ENCODE peak calls at places on chromosomes 4 and X, in seven cellular contexts. O, D, Y, U, A, P and B are unnamed samples.
A peak's percentile ranks its signal among the peaks of the same experiment; 100 is the strongest.

GRCh38 chrX:107673933-107674479 is 45.7 kb downstream of the PRPS1 start:
- DNase-seq in A (peak; percentile 76), Y (peak; percentile 97), P (no peak), D (peak; percentile 93), U (no peak), O (peak; percentile 77), B (peak; percentile 84)

GRCh38 chrX:135625995-135626394 is 87.4 kb upstream of the CT45A1 start:
- DNase-seq in Y (peak; percentile 20), A (no peak), D (no peak), U (no peak), O (no peak), P (no peak), B (no peak)

GRCh38 chr4:8860892-8861575 is 10.6 kb downstream of the HMX1 start:
- DNase-seq in A (no peak), Y (no peak), U (no peak), P (no peak), D (no peak), O (no peak), B (no peak)

GRCh38 chr4:72909461-72909860 is 160.1 kb downstream of the COX18 start:
- DNase-seq in U (no peak), A (no peak), O (no peak), Y (peak; percentile 46), D (no peak), P (no peak), B (peak; percentile 3)

GRCh38 chr4:134999169-134999568 is 797.6 kb upstream of the PABPC4L start:
- DNase-seq in U (no peak), D (no peak), A (no peak), P (no peak), O (no peak), Y (no peak), B (no peak)

GRCh38 chr4:8472689-8473197 is 32.2 kb downstream of the TRMT44 start:
- DNase-seq in O (peak; percentile 69), Y (peak; percentile 100), P (no peak), A (no peak), U (peak; percentile 91), D (peak; percentile 99), B (no peak)

GRCh38 chr4:87975466-87975865 is at the start of gene SPP1:
- DNase-seq in Y (peak; percentile 43), A (peak; percentile 16), D (peak; percentile 18), U (no peak), P (peak; percentile 32), O (no peak), B (peak; percentile 47)

GRCh38 chrX:116204947-116205346 is 34.4 kb downstream of the AGTR2 start:
- DNase-seq in Y (peak; percentile 31), A (no peak), D (peak; percentile 4), U (no peak), O (no peak), P (no peak), B (peak; percentile 0)

GRCh38 chrX:97931586-97931985 is 1047.9 kb downstream of the RPA4 start:
- DNase-seq in O (no peak), A (no peak), Y (no peak), D (no peak), P (no peak), U (no peak), B (no peak)

GRCh38 chr4:27692868-27693634 is 832.4 kb downstream of the STIM2 start:
- DNase-seq in O (no peak), Y (no peak), P (no peak), U (no peak), A (no peak), D (no peak), B (no peak)

GRCh38 chr4:126603851-126604250 is 1028.9 kb upstream of the INTU start:
- DNase-seq in O (no peak), P (no peak), A (no peak), D (no peak), U (no peak), Y (no peak), B (no peak)

GRCh38 chr4:174764105-174764729 is 64.8 kb downstream of the GLRA3 start:
- DNase-seq in Y (peak; percentile 81), U (peak; percentile 18), D (no peak), O (no peak), P (no peak), A (peak; percentile 26), B (peak; percentile 79)

GRCh38 chr4:2932561-2932950 is 30.6 kb downstream of the NOP14 start:
- DNase-seq in D (no peak), A (no peak), U (no peak), O (no peak), P (no peak), Y (no peak), B (no peak)

GRCh38 chr4:75916091-75916661 is 13.9 kb upstream of the PPEF2 start:
- DNase-seq in O (no peak), D (peak; percentile 35), U (peak; percentile 31), P (peak; percentile 40), Y (peak; percentile 78), A (peak; percentile 66), B (peak; percentile 50)

GRCh38 chr4:78864405-78865024 is 74.7 kb downstream of the PAQR3 start:
- DNase-seq in A (peak; percentile 39), Y (peak; percentile 93), O (no peak), P (no peak), U (peak; percentile 62), D (peak; percentile 71), B (peak; percentile 86)

GRCh38 chrX:53288173-53288572 is 6.8 kb upstream of the IQSEC2 start:
- DNase-seq in A (no peak), Y (no peak), P (peak; percentile 42), D (peak; percentile 6), U (no peak), O (peak; percentile 36), B (no peak)

GRCh38 chrX:26032141-26032917 is 105.8 kb upstream of the MAGEB18 start:
- DNase-seq in Y (peak; percentile 5), U (no peak), A (no peak), P (no peak), O (no peak), D (no peak), B (no peak)

GRCh38 chrX:132483523-132483922 is 5.3 kb downstream of the MBNL3 start:
- DNase-seq in O (no peak), D (no peak), A (no peak), U (no peak), Y (no peak), P (no peak), B (no peak)

GRCh38 chrX:2679534-2680485 is 11.3 kb upstream of the CD99 start:
- DNase-seq in D (no peak), U (no peak), Y (peak; percentile 94), P (no peak), A (no peak), O (no peak), B (no peak)

GRCh38 chr4:177374966-177375365 is 65.3 kb downstream of the NEIL3 start:
- DNase-seq in A (no peak), D (no peak), U (no peak), P (no peak), Y (no peak), O (no peak), B (no peak)

GRCh38 chr4:177380730-177381287 is 61.4 kb downstream of the AGA start:
- DNase-seq in O (no peak), P (no peak), U (no peak), D (no peak), A (no peak), Y (no peak), B (peak; percentile 9)

GRCh38 chr4:177371452-177371851 is 61.8 kb downstream of the NEIL3 start:
- DNase-seq in O (no peak), A (no peak), U (no peak), D (no peak), P (no peak), Y (no peak), B (no peak)

GRCh38 chr4:177375372-177375771 is 65.7 kb downstream of the NEIL3 start:
- DNase-seq in A (no peak), U (no peak), D (no peak), Y (no peak), O (no peak), P (no peak), B (no peak)

GRCh38 chr4:177375971-177376370 is 66.3 kb downstream of the AGA start:
- DNase-seq in Y (no peak), U (no peak), A (no peak), O (no peak), P (no peak), D (no peak), B (no peak)
- TF ChIP-seq CTCF in Y (no peak), U (no peak), A (no peak), O (no peak), P (no peak), D (peak; percentile 6), B (no peak)

DNA sequence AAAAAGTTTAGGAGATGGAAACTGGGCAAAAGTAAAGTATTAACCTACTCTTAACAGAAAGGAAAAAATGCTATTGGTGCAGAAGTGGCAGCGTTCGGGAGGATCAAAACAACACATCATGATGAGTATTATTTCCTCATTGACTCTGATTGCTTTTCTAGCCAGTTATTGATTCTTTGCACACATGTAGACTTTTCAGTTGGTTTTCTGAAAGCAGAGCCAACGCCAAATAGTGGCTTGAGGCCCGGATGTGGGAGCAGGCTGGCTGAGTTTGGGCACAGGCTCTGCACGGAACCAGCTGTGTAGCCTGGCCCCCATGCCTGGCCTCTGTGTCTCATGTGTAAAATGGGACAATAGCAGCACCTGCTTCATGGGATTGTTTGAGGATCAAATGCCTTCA is 21.8 kb downstream of the STOX2 start:
- DNase-seq in Y (no peak), D (no peak), O (no peak), P (no peak), U (no peak), A (no peak), B (no peak)
- TF ChIP-seq CTCF in Y (no peak), D (no peak), O (no peak), P (no peak), U (no peak), A (no peak), B (no peak)

GRCh38 chrX:55008571-55009358 is 8.6 kb downstream of the APEX2 start:
- DNase-seq in Y (no peak), U (no peak), D (no peak), A (peak; percentile 26), P (no peak), O (no peak), B (no peak)

GRCh38 chrX:55007633-55008032 is 7.5 kb downstream of the APEX2 start:
- DNase-seq in A (no peak), P (no peak), Y (peak; percentile 52), U (no peak), O (peak; percentile 51), D (peak; percentile 59), B (no peak)

GRCh38 chrX:55014897-55015299 is 14.7 kb downstream of the APEX2 start:
- DNase-seq in D (no peak), P (no peak), O (no peak), A (no peak), U (no peak), Y (no peak), B (no peak)

GRCh38 chrX:55006827-55007621 is 6.9 kb downstream of the APEX2 start:
- DNase-seq in A (no peak), O (no peak), U (no peak), D (no peak), P (no peak), Y (no peak), B (no peak)

GRCh38 chrX:55011294-55011693 is 11.1 kb downstream of the APEX2 start:
- DNase-seq in P (no peak), O (no peak), U (no peak), D (no peak), Y (peak; percentile 20), A (no peak), B (peak; percentile 3)
- TF ChIP-seq CTCF in P (peak; percentile 52), O (no peak), U (peak; percentile 32), D (peak; percentile 30), Y (peak; percentile 41), A (no peak), B (peak; percentile 59)

DNA sequence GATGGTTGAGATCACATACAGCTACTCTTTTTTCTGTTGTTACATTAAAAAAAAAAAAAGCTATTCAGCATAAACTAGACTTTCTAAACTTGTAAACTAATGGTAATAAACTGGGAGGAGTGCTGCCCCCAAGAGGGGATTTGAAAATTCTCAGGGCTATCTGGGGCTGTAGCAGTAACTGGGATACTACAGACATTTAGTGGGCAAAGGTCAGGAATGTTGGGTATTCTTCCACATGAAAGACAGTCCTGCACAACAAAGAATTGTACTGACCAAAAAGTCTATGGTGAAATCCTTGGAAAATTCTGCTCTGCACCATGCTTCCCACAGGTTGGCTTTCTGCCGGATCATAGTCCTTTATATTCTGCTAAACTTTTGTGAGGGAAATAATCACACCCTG is 232.6 kb upstream of the BOD1L1 start:
- DNase-seq in O (no peak), D (no peak), A (no peak), U (no peak), P (no peak), Y (peak; percentile 43), B (no peak)
- TF ChIP-seq CTCF in O (no peak), D (peak; percentile 39), A (no peak), U (no peak), P (peak; percentile 16), Y (peak; percentile 44), B (peak; percentile 47)